ENCODE peak calls at places on chromosomes 4 and X, in five cellular contexts. P is ovary, S is stomach, N is psoas muscle, J is BE2C. M is an unnamed sample.
A peak's percentile ranks its signal among the peaks of the same experiment; 100 is the strongest.

GRCh38 chr4:86927843-86928395 is 6.9 kb upstream of the AFF1 start:
- DNase-seq in J (no peak), N (peak; percentile 60), S (no peak), P (peak; percentile 77), M (peak; percentile 21)

GRCh38 chr4:60865238-60865637 is 334.9 kb upstream of the ADGRL3 start:
- DNase-seq in P (no peak), S (no peak), J (peak; percentile 18), N (no peak), M (no peak)

GRCh38 chr4:103091601-103092223 is 7.9 kb downstream of the BDH2 start:
- DNase-seq in P (peak; percentile 25), N (no peak), J (peak; percentile 51), S (no peak), M (peak; percentile 15)

GRCh38 chr4:122739174-122739573 is 6.7 kb downstream of the BBS12 start:
- DNase-seq in N (no peak), J (no peak), P (no peak), S (no peak), M (no peak)

GRCh38 chr4:163395055-163395454 is 51.4 kb downstream of the NPY5R start:
- DNase-seq in N (no peak), P (no peak), S (no peak), J (no peak), M (no peak)

GRCh38 chrX:64885850-64886249 is 90.4 kb downstream of the ZC4H2 start:
- DNase-seq in S (no peak), N (no peak), J (peak; percentile 21), P (no peak), M (peak; percentile 11)

GRCh38 chrX:30888526-30889146 is 418 bp downstream of the TAB3 start:
- DNase-seq in S (no peak), N (peak; percentile 12), P (peak; percentile 21), J (peak; percentile 7), M (peak; percentile 14)

GRCh38 chrX:15619053-15619772 is 18.5 kb upstream of the ACE2 start:
- DNase-seq in S (no peak), N (no peak), J (no peak), P (no peak), M (peak; percentile 11)

GRCh38 chr4:57077550-57078311 is 32.5 kb downstream of the IGFBP7 start:
- DNase-seq in N (no peak), J (no peak), S (no peak), P (no peak), M (no peak)

GRCh38 chr4:23700197-23700596 is 189.7 kb downstream of the PPARGC1A start:
- DNase-seq in N (no peak), P (no peak), J (no peak), S (no peak), M (no peak)

GRCh38 chr4:119020158-119020557 is 115.5 kb upstream of the MYOZ2 start:
- DNase-seq in J (no peak), P (no peak), S (no peak), N (no peak), M (no peak)

GRCh38 chr4:8278009-8278395 is 8.4 kb downstream of the HTRA3 start:
- DNase-seq in J (no peak), P (peak; percentile 43), S (no peak), N (no peak), M (no peak)

GRCh38 chr4:117793786-117794369 is 240.4 kb upstream of the NDST3 start:
- DNase-seq in J (no peak), P (no peak), N (no peak), S (peak; percentile 32), M (no peak)

GRCh38 chr4:42709392-42710065 is 52.6 kb upstream of the ATP8A1 start:
- DNase-seq in J (no peak), S (no peak), N (no peak), P (no peak), M (no peak)

GRCh38 chr4:122796801-122797404 is 29.7 kb upstream of the FGF2 start:
- DNase-seq in N (no peak), P (no peak), J (no peak), S (no peak), M (no peak)

GRCh38 chr4:38069271-38069760 is 109.1 kb downstream of the PTTG2 start:
- DNase-seq in S (peak; percentile 67), P (peak; percentile 78), J (no peak), N (no peak), M (peak; percentile 72)

GRCh38 chr4:75584067-75584466 is 28.2 kb downstream of the ODAPH start:
- DNase-seq in S (no peak), P (no peak), N (no peak), J (no peak), M (no peak)

GRCh38 chr4:3114377-3114776 is 39.9 kb downstream of the HTT start:
- DNase-seq in N (no peak), S (no peak), J (no peak), P (no peak), M (no peak)

GRCh38 chrX:24760601-24761000 is 66.9 kb downstream of the POLA1 start:
- DNase-seq in S (no peak), P (no peak), J (peak; percentile 14), N (no peak), M (no peak)

GRCh38 chr4:141432000-141432712 is 204.2 kb upstream of the IL15 start:
- DNase-seq in P (no peak), S (no peak), N (no peak), J (no peak), M (no peak)

GRCh38 chr4:146943691-146944375 is 1.8 kb downstream of the TTC29 start:
- DNase-seq in J (no peak), N (no peak), P (no peak), S (no peak), M (no peak)

GRCh38 chr4:26020083-26020668 is 106.2 kb downstream of the SMIM20 start:
- DNase-seq in N (no peak), J (no peak), S (no peak), P (no peak), M (no peak)

GRCh38 chrX:128518508-128518907 is 466.3 kb upstream of the ACTRT1 start:
- DNase-seq in N (no peak), S (no peak), P (no peak), J (no peak), M (no peak)

GRCh38 chr4:7976634-7977033 is 37.0 kb upstream of the AFAP1 start:
- DNase-seq in J (no peak), S (no peak), P (no peak), N (no peak), M (no peak)

GRCh38 chrX:48522291-48522690 is 683 bp downstream of the EBP start:
- DNase-seq in P (no peak), S (no peak), N (no peak), J (no peak), M (peak; percentile 48)

GRCh38 chr4:101651778-101652177 is 138.8 kb upstream of the BANK1 start:
- DNase-seq in P (no peak), N (peak; percentile 20), S (no peak), J (no peak), M (no peak)

GRCh38 chr4:150230556-150230955 is 152.3 kb downstream of the DCLK2 start:
- DNase-seq in P (no peak), J (no peak), N (no peak), S (no peak), M (no peak)

GRCh38 chr4:166308589-166308988 is 435.6 kb downstream of the TLL1 start:
- DNase-seq in N (no peak), S (no peak), J (no peak), P (no peak), M (no peak)

DNA sequence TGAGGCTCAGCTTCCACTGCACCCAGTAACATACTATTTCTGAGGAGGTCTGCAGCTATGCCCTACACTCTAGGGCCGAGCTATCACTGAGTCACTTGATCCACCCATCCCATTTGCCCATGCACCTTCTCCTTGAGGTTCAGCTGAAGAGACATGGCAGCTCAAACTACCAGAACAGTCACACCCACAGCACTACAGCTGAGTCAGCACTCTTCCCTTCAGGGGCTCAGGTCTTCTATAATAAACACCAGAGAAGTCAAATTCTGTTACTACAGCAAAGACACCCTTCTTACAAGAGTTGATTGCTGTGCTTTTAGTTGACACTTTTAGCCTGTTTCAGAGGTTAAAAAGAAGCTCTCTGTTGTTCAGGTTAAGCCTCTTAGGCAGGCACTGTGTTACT is 1696.4 kb upstream of the ADGRL3 start:
- DNase-seq in J (no peak), P (no peak), S (no peak), N (no peak), M (no peak)
- H3K27me3 ChIP-seq in J (no peaks in the 10 kb centered on the region), P (no peaks in the 10 kb centered on the region), S (no peaks in the 10 kb centered on the region), N (no peaks in the 10 kb centered on the region), M (no peaks in the 10 kb centered on the region)

GRCh38 chrX:54926978-54927377 is 6.4 kb downstream of the TRO start:
- DNase-seq in N (no peak), J (no peak), P (no peak), S (no peak), M (no peak)

GRCh38 chrX:54928876-54929275 is 8.3 kb downstream of the TRO start:
- DNase-seq in S (no peak), J (no peak), P (no peak), N (no peak), M (no peak)

GRCh38 chrX:54933150-54933826 is 12.7 kb downstream of the TRO start:
- DNase-seq in S (no peak), J (no peak), P (no peak), N (no peak), M (no peak)

GRCh38 chrX:54931107-54931506 is 10.5 kb downstream of the TRO start:
- DNase-seq in S (no peak), N (no peak), P (no peak), J (no peak), M (no peak)

GRCh38 chrX:54930291-54931049 is 9.8 kb downstream of the TRO start:
- DNase-seq in P (no peak), J (no peak), S (no peak), N (no peak), M (no peak)
- H3K27me3 ChIP-seq in P (no peaks in the 10 kb centered on the region), J (no peaks in the 10 kb centered on the region), S (no peaks in the 10 kb centered on the region), N (no peaks in the 10 kb centered on the region), M (no peaks in the 10 kb centered on the region)

GRCh38 chrX:40148189-40148438 is 50.4 kb upstream of the BCOR start:
- DNase-seq in P (no peak), N (no peak), J (no peak), S (no peak), M (no peak)
- H3K27me3 ChIP-seq in P (no peaks in the 10 kb centered on the region), N (no peaks in the 10 kb centered on the region), J (no peaks in the 10 kb centered on the region), S (peaks cover 14% of the 10 kb centered on the region), M (peaks cover 7% of the 10 kb centered on the region)

DNA sequence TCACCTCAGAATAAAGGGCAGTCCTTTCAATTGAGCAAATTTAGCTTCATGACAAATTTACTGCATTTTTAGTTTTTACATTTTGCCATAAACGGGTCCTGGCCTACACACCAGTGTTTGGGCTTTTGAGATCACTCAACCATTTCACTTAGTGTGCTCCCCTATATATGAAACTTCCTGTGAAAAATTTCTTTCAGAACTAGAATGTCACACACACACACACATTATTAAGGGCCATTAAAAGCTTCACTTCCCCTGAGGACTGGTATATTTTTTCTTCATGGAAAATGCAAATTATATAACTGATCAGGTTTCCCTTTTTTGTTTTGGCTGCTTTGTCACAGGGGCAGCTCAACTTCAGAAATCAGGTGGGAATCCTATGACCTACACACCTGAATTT is 206.5 kb downstream of the ENOX2 start:
- DNase-seq in J (no peak), N (no peak), P (no peak), S (no peak), M (no peak)
- H3K27me3 ChIP-seq in J (no peaks in the 10 kb centered on the region), N (no peaks in the 10 kb centered on the region), P (no peaks in the 10 kb centered on the region), S (no peaks in the 10 kb centered on the region), M (no peaks in the 10 kb centered on the region)

GRCh38 chrX:110226931-110227330 is 91.0 kb downstream of the AMMECR1 start:
- DNase-seq in P (no peak), J (no peak), S (no peak), N (no peak), M (no peak)
- H3K27me3 ChIP-seq in P (no peaks in the 10 kb centered on the region), J (no peaks in the 10 kb centered on the region), S (no peaks in the 10 kb centered on the region), N (no peaks in the 10 kb centered on the region), M (no peaks in the 10 kb centered on the region)